ENCODE peak calls at places on chromosomes 1 and 21, in eight cellular contexts. V is AG10803, O is natural killer cell, R is A549, Y is bronchial epithelial cell, H is PC-3, J is colonic mucosa, A is left lung. M is an unnamed sample.

GRCh38 chr1:2632051-2632430 is 775 bp downstream of the MMEL1 start:
- DNase-seq in V (no peak), O (no peak), R (no peak), Y (no peak), H (no peak), J (no peak), A (peak; percentile 29), M (no peak)

GRCh38 chr1:178704833-178705232 is 20.2 kb upstream of the RALGPS2 start:
- DNase-seq in V (no peak), O (no peak), R (no peak), Y (no peak), H (no peak), J (no peak), A (no peak), M (no peak)

GRCh38 chr1:43039228-43040055 is 80.8 kb upstream of the SLC2A1 start:
- DNase-seq in V (no peak), O (no peak), R (no peak), Y (no peak), H (peak; percentile 8), J (no peak), A (no peak), M (no peak)

GRCh38 chr1:235817101-235817725 is 49.5 kb downstream of the LYST start:
- DNase-seq in V (no peak), O (no peak), R (no peak), Y (no peak), H (no peak), J (no peak), A (no peak), M (no peak)

GRCh38 chr1:152777510-152778137 is 2.7 kb downstream of the LCE1F start:
- DNase-seq in V (peak; percentile 7), O (no peak), R (peak; percentile 48), Y (no peak), H (peak; percentile 60), J (no peak), A (no peak), M (peak; percentile 61)

GRCh38 chr21:41612674-41613250 is 104.8 kb upstream of the TMPRSS2 start:
- DNase-seq in V (peak; percentile 100), O (no peak), R (peak; percentile 75), Y (peak; percentile 87), H (peak; percentile 93), J (peak; percentile 65), A (no peak), M (peak; percentile 97)

GRCh38 chr1:167128261-167129227 is 34.7 kb downstream of the STYXL2 start:
- DNase-seq in V (no peak), O (no peak), R (no peak), Y (no peak), H (peak; percentile 50), J (no peak), A (no peak), M (peak; percentile 13)

GRCh38 chr1:221824025-221824424 is 82.1 kb upstream of the DUSP10 start:
- DNase-seq in V (peak; percentile 63), O (no peak), R (peak; percentile 31), Y (peak; percentile 91), H (peak; percentile 87), J (no peak), A (no peak), M (peak; percentile 86)

GRCh38 chr21:44944596-44944995 is 4.8 kb downstream of the SLX9 start:
- DNase-seq in V (no peak), O (no peak), R (no peak), Y (no peak), H (no peak), J (no peak), A (peak; percentile 53), M (no peak)

GRCh38 chr21:42554251-42554937 is 40.7 kb downstream of the SLC37A1 start:
- DNase-seq in V (no peak), O (no peak), R (no peak), Y (no peak), H (no peak), J (no peak), A (no peak), M (no peak)

GRCh38 chr21:37393786-37394185 is 27.2 kb downstream of the DYRK1A start:
- DNase-seq in V (no peak), O (no peak), R (no peak), Y (no peak), H (no peak), J (no peak), A (no peak), M (no peak)

GRCh38 chr1:39204441-39205081 is at the start of gene MACF1:
- DNase-seq in V (peak; percentile 87), O (peak; percentile 23), R (peak; percentile 82), Y (peak; percentile 74), H (peak; percentile 42), J (peak; percentile 60), A (no peak), M (peak; percentile 68)

GRCh38 chr1:29864431-29865022 is 628.2 kb downstream of the PTPRU start:
- DNase-seq in V (no peak), O (no peak), R (no peak), Y (no peak), H (no peak), J (no peak), A (no peak), M (no peak)

GRCh38 chr1:155322571-155322952 is 1.9 kb downstream of the RUSC1 start:
- DNase-seq in V (no peak), O (no peak), R (no peak), Y (no peak), H (peak; percentile 30), J (peak; percentile 41), A (peak; percentile 84), M (peak; percentile 16)

GRCh38 chr1:116908821-116909510 is 750 bp upstream of the PTGFRN start:
- DNase-seq in V (no peak), O (no peak), R (no peak), Y (no peak), H (no peak), J (no peak), A (no peak), M (no peak)

GRCh38 chr1:113542221-113542701 is 151.9 kb downstream of the MAGI3 start:
- DNase-seq in V (peak; percentile 81), O (no peak), R (peak; percentile 24), Y (peak; percentile 94), H (peak; percentile 71), J (no peak), A (no peak), M (peak; percentile 95)

GRCh38 chr1:149849246-149849946 is 50.0 kb upstream of the BOLA1 start:
- DNase-seq in V (peak; percentile 1), O (no peak), R (no peak), Y (no peak), H (peak; percentile 16), J (peak; percentile 17), A (no peak), M (no peak)

GRCh38 chr1:40926441-40926840 is 53.1 kb upstream of the CTPS1 start:
- DNase-seq in V (no peak), O (no peak), R (no peak), Y (no peak), H (no peak), J (no peak), A (no peak), M (no peak)

GRCh38 chr1:26690576-26691031 is 5.2 kb upstream of the ARID1A start:
- DNase-seq in V (no peak), O (no peak), R (peak; percentile 41), Y (no peak), H (no peak), J (no peak), A (no peak), M (no peak)

GRCh38 chr1:98766241-98766640 is 104.7 kb downstream of the SNX7 start:
- DNase-seq in V (no peak), O (no peak), R (no peak), Y (no peak), H (no peak), J (no peak), A (no peak), M (no peak)
- TF ChIP-seq CTCF in V (no peak), O (no peak), R (no peak), Y (no peak), H (no peak), J (no peak), A (no peak), M (no peak)

GRCh38 chr1:33875857-33876256 is 12.0 kb downstream of the HMGB4 start:
- DNase-seq in V (no peak), O (no peak), R (no peak), Y (no peak), H (no peak), J (no peak), A (no peak), M (no peak)
- TF ChIP-seq CTCF in V (peak; percentile 36), O (no peak), R (no peak), Y (no peak), H (no peak), J (no peak), A (no peak), M (no peak)

GRCh38 chr21:33135925-33136324 is 66.0 kb downstream of the OLIG1 start:
- DNase-seq in V (no peak), O (no peak), R (no peak), Y (no peak), H (no peak), J (no peak), A (no peak), M (no peak)

GRCh38 chr21:33133912-33134311 is 64.0 kb downstream of the OLIG1 start:
- DNase-seq in V (no peak), O (no peak), R (no peak), Y (no peak), H (no peak), J (no peak), A (no peak), M (no peak)

GRCh38 chr21:33127154-33127893 is 57.4 kb downstream of the OLIG1 start:
- DNase-seq in V (peak; percentile 48), O (peak; percentile 53), R (peak; percentile 59), Y (peak; percentile 46), H (peak; percentile 82), J (peak; percentile 61), A (peak; percentile 84), M (peak; percentile 58)

GRCh38 chr21:33128538-33128937 is 58.6 kb downstream of the OLIG1 start:
- DNase-seq in V (no peak), O (no peak), R (no peak), Y (no peak), H (no peak), J (no peak), A (no peak), M (no peak)

GRCh38 chr21:33132054-33132453 is 62.1 kb downstream of the OLIG1 start:
- DNase-seq in V (no peak), O (no peak), R (no peak), Y (peak; percentile 8), H (peak; percentile 19), J (no peak), A (no peak), M (peak; percentile 10)
- TF ChIP-seq CTCF in V (no peak), O (no peak), R (peak; percentile 6), Y (peak; percentile 31), H (peak; percentile 60), J (no peak), A (no peak), M (peak; percentile 20)

DNA sequence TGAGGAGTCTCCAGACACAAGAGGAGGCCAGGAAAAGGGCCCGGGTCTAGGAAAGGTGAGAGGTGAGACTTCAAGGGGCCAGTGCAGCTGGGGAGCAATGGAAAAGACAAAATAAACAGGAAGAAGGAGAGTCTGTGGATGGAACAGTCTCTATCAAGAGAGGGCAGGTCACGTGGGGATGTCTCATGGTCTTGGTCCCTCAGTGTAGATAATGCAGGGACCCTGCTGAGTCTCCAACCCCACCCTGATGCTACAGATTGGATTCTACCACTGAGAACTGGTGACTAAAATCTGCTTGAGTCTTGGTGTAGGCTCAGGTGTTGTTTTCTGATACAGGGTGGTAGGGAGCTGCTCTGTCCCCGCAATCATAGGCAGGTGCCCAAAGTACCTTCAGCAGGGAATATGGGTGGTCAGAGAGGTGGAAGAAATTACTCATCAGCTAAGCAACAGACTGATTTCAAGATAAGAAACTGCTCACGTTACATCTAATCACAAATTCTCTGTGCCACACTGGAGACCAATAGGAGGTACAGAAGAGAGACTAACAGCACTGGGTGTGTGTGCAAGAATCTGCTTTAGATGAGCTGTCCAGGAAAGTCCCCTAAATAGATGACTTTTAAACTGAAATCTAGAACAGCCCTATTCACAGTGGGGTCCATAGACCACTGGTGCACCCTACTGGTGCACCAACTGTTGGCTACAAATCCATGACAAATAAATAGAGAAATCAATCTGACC is 101.5 kb upstream of the TLR5 start:
- DNase-seq in V (no peak), O (no peak), R (no peak), Y (no peak), H (peak; percentile 25), J (no peak), A (no peak), M (no peak)
- TF ChIP-seq CTCF in V (peak; percentile 28), O (no peak), R (peak; percentile 19), Y (no peak), H (peak; percentile 49), J (no peak), A (no peak), M (no peak)

M was measured in epithelial cell of esophagus.